ENCODE peak calls at places on chromosomes 7 and 10, in ten cellular contexts. N is OCI-LY7, S is Peyer's patch, M is heart left ventricle, D is psoas muscle, O is ovary, G is uterus, Q is right lobe of liver, W is stomach, P is hepatocyte. A is an unnamed sample.

GRCh38 chr7:106795877-106796231 is 69.2 kb upstream of the PIK3CG start:
- DNase-seq in N (no peak), S (no peak), M (no peak), D (no peak), O (no peak), G (no peak), Q (no peak), W (no peak), P (no peak), A (no peak)

GRCh38 chr7:8481752-8482446 is 48.5 kb downstream of the NXPH1 start:
- DNase-seq in N (no peak), S (no peak), M (no peak), D (no peak), O (no peak), G (no peak), Q (no peak), W (no peak), P (no peak), A (peak; percentile 22)

GRCh38 chr10:35353399-35353798 is 17.1 kb downstream of the CCNY start:
- DNase-seq in N (no peak), S (no peak), M (no peak), D (no peak), O (no peak), G (no peak), Q (no peak), W (no peak), P (no peak), A (no peak)

GRCh38 chr10:14414901-14415300 is 84.2 kb upstream of the FRMD4A start:
- DNase-seq in N (no peak), S (no peak), M (no peak), D (no peak), O (no peak), G (no peak), Q (no peak), W (no peak), P (no peak), A (no peak)

GRCh38 chr7:68217426-68217825 is 1220.8 kb downstream of the TYW1 start:
- DNase-seq in N (no peak), S (no peak), M (no peak), D (no peak), O (no peak), G (no peak), Q (no peak), W (no peak), P (no peak), A (no peak)

GRCh38 chr7:132755538-132756481 is 179.5 kb upstream of the PLXNA4 start:
- DNase-seq in N (no peak), S (no peak), M (no peak), D (no peak), O (no peak), G (no peak), Q (no peak), W (no peak), P (no peak), A (no peak)

GRCh38 chr10:118983263-118983662 is 46.3 kb upstream of the NANOS1 start:
- DNase-seq in N (no peak), S (no peak), M (no peak), D (no peak), O (no peak), G (no peak), Q (no peak), W (peak; percentile 51), P (no peak), A (no peak)

GRCh38 chr10:89471110-89471814 is 56.9 kb downstream of the IFIT5 start:
- DNase-seq in N (no peak), S (no peak), M (no peak), D (no peak), O (no peak), G (no peak), Q (no peak), W (no peak), P (no peak), A (no peak)

GRCh38 chr7:51589111-51589510 is 272.5 kb upstream of the COBL start:
- DNase-seq in N (no peak), S (no peak), M (no peak), D (no peak), O (no peak), G (no peak), Q (no peak), W (no peak), P (no peak), A (no peak)

DNA sequence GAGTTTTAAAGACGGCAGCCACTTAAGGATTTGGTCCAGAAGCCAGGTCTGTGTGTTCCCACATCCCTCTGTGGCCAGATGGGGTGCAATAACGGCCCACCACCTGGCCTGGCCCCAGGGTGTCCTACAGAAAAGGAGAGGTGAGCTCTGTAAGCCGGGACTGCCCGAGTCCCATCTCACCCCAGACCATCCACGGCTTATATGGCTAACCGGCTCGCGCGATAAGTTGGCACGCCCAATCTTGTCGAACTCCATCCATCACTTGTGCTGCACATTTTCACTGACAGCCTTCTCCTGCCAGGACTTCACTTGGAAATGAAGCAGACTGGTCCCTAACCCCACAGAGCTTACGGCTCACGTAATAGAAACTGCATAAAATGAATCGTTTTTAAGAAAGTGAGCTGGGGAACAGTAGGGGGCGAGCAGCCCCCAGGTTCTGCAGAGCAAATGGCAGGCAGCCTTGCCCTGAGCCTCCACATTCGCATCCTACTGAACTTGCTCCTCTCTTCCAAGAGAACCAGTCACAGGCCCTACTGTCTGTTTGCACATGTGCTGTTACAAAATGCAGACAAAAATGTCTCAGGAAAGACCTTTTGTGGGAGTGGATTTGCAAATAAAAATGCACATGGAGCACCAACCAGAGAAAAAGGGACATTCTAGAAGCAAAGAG is 98.2 kb downstream of the TNS3 start:
- DNase-seq in N (peak; percentile 52), S (no peak), M (no peak), D (no peak), O (no peak), G (no peak), Q (no peak), W (no peak), P (no peak), A (peak; percentile 60)
- H3K4me1 ChIP-seq in N (peaks cover 33% of the 10 kb centered on the region), S (peaks cover 26% of the 10 kb centered on the region), M (peaks cover 26% of the 10 kb centered on the region), D (peaks cover 39% of the 10 kb centered on the region), O (peaks cover 23% of the 10 kb centered on the region), G (no peaks in the 10 kb centered on the region), Q (peaks cover 48% of the 10 kb centered on the region), W (peaks cover 82% of the 10 kb centered on the region), P (peaks cover 86% of the 10 kb centered on the region), A (peaks cover 57% of the 10 kb centered on the region)

DNA sequence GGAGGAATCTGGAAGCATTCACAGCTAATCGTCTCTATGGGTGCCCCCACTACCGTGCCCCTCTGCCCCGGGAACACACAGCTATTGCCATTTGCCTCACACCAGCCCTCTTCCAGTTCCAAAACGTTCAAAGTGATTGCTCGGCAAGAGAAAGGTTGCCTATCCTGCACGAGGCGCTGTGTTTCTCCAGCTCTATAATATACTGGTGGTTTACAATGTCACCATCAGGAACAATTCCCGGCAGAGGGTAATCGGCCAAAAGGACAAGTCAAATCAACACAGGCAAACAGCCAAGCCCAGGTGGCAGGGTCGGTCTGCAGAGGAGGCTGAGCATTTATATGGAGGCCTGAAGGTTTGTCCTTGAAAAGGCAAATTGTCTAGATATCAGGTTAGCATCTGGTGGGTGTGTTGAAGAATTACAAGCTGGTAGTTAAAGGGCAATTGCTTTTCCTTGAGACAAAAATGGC is 29.2 kb upstream of the TNS3 start:
- DNase-seq in N (no peak), S (peak; percentile 79), M (no peak), D (no peak), O (no peak), G (no peak), Q (peak; percentile 73), W (peak; percentile 82), P (peak; percentile 51), A (no peak)
- TF ChIP-seq CTCF in N (no peak), S (no peak), M (no peak), D (no peak), O (no peak), G (no peak), Q (no peak), W (no peak), P (no peak), A (no peak)

GRCh38 chr10:97717627-97718026 is 4.1 kb downstream of the MARVELD1 start:
- DNase-seq in N (no peak), S (no peak), M (no peak), D (no peak), O (no peak), G (no peak), Q (peak; percentile 44), W (no peak), P (no peak), A (no peak)
- H3K4me1 ChIP-seq in N (no peaks in the 10 kb centered on the region), S (no peaks in the 10 kb centered on the region), M (peaks cover 9% of the 10 kb centered on the region), D (peaks cover 8% of the 10 kb centered on the region), O (peaks cover 9% of the 10 kb centered on the region), G (peaks cover 4% of the 10 kb centered on the region), Q (peaks cover 15% of the 10 kb centered on the region), W (peaks cover 49% of the 10 kb centered on the region), P (peaks cover 41% of the 10 kb centered on the region), A (peaks cover 13% of the 10 kb centered on the region)

GRCh38 chr7:127745445-127745844 is 93.5 kb downstream of the SND1 start:
- DNase-seq in N (no peak), S (no peak), M (no peak), D (no peak), O (no peak), G (no peak), Q (no peak), W (no peak), P (no peak), A (no peak)
- TF ChIP-seq CTCF in N (no peak), S (no peak), M (no peak), D (no peak), O (no peak), G (no peak), Q (no peak), W (no peak), P (no peak), A (no peak)

DNA sequence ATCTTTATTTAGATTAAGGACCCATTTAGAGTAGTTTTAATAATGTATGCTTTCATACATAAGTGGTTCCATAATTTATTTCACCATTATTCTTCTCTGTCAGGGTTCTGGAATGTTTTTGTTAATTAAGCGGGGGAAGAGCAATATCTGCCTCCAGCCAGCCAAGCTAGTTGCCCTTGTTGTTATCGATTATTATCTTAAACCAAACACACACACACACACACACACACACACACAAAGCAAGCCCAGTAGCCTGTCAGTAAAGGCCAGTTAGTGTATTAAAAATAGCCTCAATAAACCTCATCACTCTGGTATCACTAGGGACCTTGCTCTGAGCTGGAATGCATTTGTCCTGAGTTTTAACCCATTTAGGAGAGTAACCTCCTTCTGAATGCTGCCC is 131.0 kb downstream of the CELF2 start:
- DNase-seq in N (no peak), S (no peak), M (no peak), D (no peak), O (no peak), G (no peak), Q (no peak), W (no peak), P (no peak), A (no peak)
- H3K4me1 ChIP-seq in N (peaks cover 14% of the 10 kb centered on the region), S (peaks cover 29% of the 10 kb centered on the region), M (peaks cover 15% of the 10 kb centered on the region), D (peaks cover 78% of the 10 kb centered on the region), O (peaks cover 24% of the 10 kb centered on the region), G (no peaks in the 10 kb centered on the region), Q (no peaks in the 10 kb centered on the region), W (peaks cover 5% of the 10 kb centered on the region), P (peaks cover 2% of the 10 kb centered on the region), A (no peaks in the 10 kb centered on the region)

GRCh38 chr7:93178213-93178612 is 30.0 kb upstream of the SAMD9L start:
- DNase-seq in N (no peak), S (no peak), M (no peak), D (no peak), O (no peak), G (no peak), Q (no peak), W (no peak), P (no peak), A (no peak)
- TF ChIP-seq CTCF in N (no peak), S (no peak), M (no peak), D (no peak), O (no peak), G (no peak), Q (no peak), W (no peak), P (peak; percentile 37), A (peak; percentile 18)

A was measured in kidney.